ENCODE peak calls at places on chromosomes 12 and 14, in eight cellular contexts. V is fibroblast of lung, T is brain microvascular endothelial cell, K is AG09309, G is cardiac muscle cell, S is pancreas, R is GM06990, C is choroid plexus epithelial cell. Y is an unnamed sample.

GRCh38 chr12:15720299-15720698 is 68.9 kb downstream of the EPS8 start:
- DNase-seq in G (no peak), C (no peak), V (no peak), R (no peak), T (no peak), K (no peak), S (no peak), Y (no peak)

GRCh38 chr12:124518051-124518932 is 49.1 kb downstream of the NCOR2 start:
- DNase-seq in R (no peak), C (peak), T (peak), K (peak), S (peak), V (peak), G (peak), Y (peak)

GRCh38 chr12:65533177-65533883 is 254.8 kb downstream of the MSRB3 start:
- DNase-seq in C (peak), G (peak), R (no peak), T (no peak), K (no peak), S (no peak), V (peak), Y (peak)

GRCh38 chr12:124687695-124688301 is 120.4 kb upstream of the NCOR2 start:
- DNase-seq in K (no peak), G (peak), S (no peak), R (no peak), C (peak), T (no peak), V (peak), Y (peak)

GRCh38 chr14:64508215-64508776 is 3.7 kb downstream of the ZBTB1 start:
- DNase-seq in G (no peak), R (peak), C (no peak), V (no peak), T (no peak), K (no peak), S (no peak), Y (no peak)

GRCh38 chr12:128810182-128811127 is 13.3 kb downstream of the SLC15A4 start:
- DNase-seq in T (no peak), C (no peak), V (peak), R (peak), G (no peak), K (no peak), S (no peak), Y (no peak)

GRCh38 chr12:114767906-114768697 is 84.1 kb upstream of the TBX3 start:
- DNase-seq in V (no peak), C (no peak), G (peak), R (no peak), S (no peak), K (no peak), T (no peak), Y (peak)

GRCh38 chr14:36773136-36773540 is 111.5 kb downstream of the PAX9 start:
- DNase-seq in C (peak), R (no peak), K (no peak), S (no peak), G (no peak), T (peak), V (peak), Y (peak)

GRCh38 chr14:30550335-30550734 is 8.6 kb upstream of the G2E3 start:
- DNase-seq in K (no peak), T (no peak), G (peak), R (no peak), S (no peak), C (peak), V (peak), Y (peak)

GRCh38 chr14:22896760-22897159 is 13.7 kb downstream of the REM2 start:
- DNase-seq in C (no peak), R (no peak), K (no peak), V (no peak), G (no peak), S (no peak), T (no peak), Y (no peak)

GRCh38 chr12:60093428-60093827 is 497.6 kb downstream of the SLC16A7 start:
- DNase-seq in V (no peak), S (no peak), C (no peak), T (no peak), R (no peak), K (no peak), G (peak), Y (no peak)

GRCh38 chr14:64763801-64764511 is 59.7 kb downstream of the PLEKHG3 start:
- DNase-seq in S (no peak), R (no peak), G (peak), K (peak), T (peak), V (peak), C (peak), Y (peak)

GRCh38 chr14:71432334-71432733 is 499.9 kb upstream of the RGS6 start:
- DNase-seq in R (no peak), S (no peak), G (no peak), K (no peak), T (no peak), V (no peak), C (no peak), Y (no peak)

GRCh38 chr12:17020765-17021164 is 414.8 kb upstream of the LMO3 start:
- DNase-seq in T (no peak), R (no peak), K (no peak), S (no peak), C (no peak), V (no peak), G (no peak), Y (no peak)

GRCh38 chr12:32837974-32838373 is 58.6 kb downstream of the PKP2 start:
- DNase-seq in S (no peak), T (no peak), R (no peak), V (no peak), G (no peak), K (no peak), C (no peak), Y (no peak)

GRCh38 chr12:32181498-32182175 is 75.0 kb downstream of the BICD1 start:
- DNase-seq in T (no peak), R (no peak), V (no peak), K (no peak), C (no peak), S (no peak), G (no peak), Y (no peak)

GRCh38 chr14:24387014-24387355 is 11.8 kb upstream of the NYNRIN start:
- DNase-seq in T (no peak), G (no peak), K (no peak), V (no peak), C (no peak), S (no peak), R (no peak), Y (no peak)

GRCh38 chr14:103296987-103297386 is 37.0 kb upstream of the EIF5 start:
- DNase-seq in G (no peak), K (no peak), T (no peak), C (no peak), R (no peak), S (no peak), V (no peak), Y (no peak)

GRCh38 chr12:129520736-129521135 is 383.1 kb downstream of the TMEM132D start:
- DNase-seq in G (no peak), V (peak), C (peak), K (no peak), R (no peak), T (peak), S (no peak), Y (peak)

GRCh38 chr14:80585506-80585835 is 356.1 kb downstream of the CEP128 start:
- DNase-seq in R (no peak), V (no peak), K (no peak), G (no peak), T (peak), S (no peak), C (peak), Y (no peak)

GRCh38 chr12:112380663-112381420 is 1.4 kb downstream of the HECTD4 start:
- DNase-seq in C (no peak), T (no peak), G (no peak), V (peak), S (no peak), R (no peak), K (no peak), Y (no peak)

GRCh38 chr12:75809745-75810144 is 221.8 kb downstream of the PHLDA1 start:
- DNase-seq in S (no peak), C (no peak), R (no peak), T (no peak), V (no peak), K (no peak), G (no peak), Y (no peak)

GRCh38 chr14:71970272-71970671 is 38.0 kb downstream of the RGS6 start:
- DNase-seq in G (no peak), K (no peak), S (no peak), R (no peak), T (no peak), V (no peak), C (no peak), Y (no peak)

GRCh38 chr12:53748072-53748840 is 3.5 kb downstream of the CISTR start:
- DNase-seq in R (no peak), T (no peak), K (no peak), S (no peak), C (no peak), V (no peak), G (no peak), Y (no peak)

GRCh38 chr14:42869681-42870080 is 1263.0 kb downstream of the LRFN5 start:
- DNase-seq in G (peak), R (no peak), C (peak), S (no peak), V (peak), K (no peak), T (no peak), Y (peak)

GRCh38 chr12:115012861-115013667 is 329.1 kb upstream of the TBX3 start:
- DNase-seq in T (no peak), R (no peak), G (no peak), S (no peak), C (no peak), V (no peak), K (no peak), Y (no peak)

GRCh38 chr12:47078086-47078395 is 1.4 kb upstream of the PCED1B start:
- DNase-seq in K (no peak), G (no peak), V (no peak), S (no peak), C (no peak), T (no peak), R (no peak), Y (no peak)
- H3K4me3 ChIP-seq in K (peak), G (no peak), V (no peak), S (no peak), C (peak), T (peak), R (no peak), Y (peak)

GRCh38 chr12:107014050-107014449 is 27.1 kb upstream of the MTERF2 start:
- DNase-seq in K (no peak), V (no peak), T (no peak), R (no peak), S (no peak), G (no peak), C (no peak), Y (no peak)
- TF ChIP-seq CTCF in K (no peak), V (no peak), T (peak), R (peak), S (peak), G (peak), C (no peak), Y (peak)

DNA sequence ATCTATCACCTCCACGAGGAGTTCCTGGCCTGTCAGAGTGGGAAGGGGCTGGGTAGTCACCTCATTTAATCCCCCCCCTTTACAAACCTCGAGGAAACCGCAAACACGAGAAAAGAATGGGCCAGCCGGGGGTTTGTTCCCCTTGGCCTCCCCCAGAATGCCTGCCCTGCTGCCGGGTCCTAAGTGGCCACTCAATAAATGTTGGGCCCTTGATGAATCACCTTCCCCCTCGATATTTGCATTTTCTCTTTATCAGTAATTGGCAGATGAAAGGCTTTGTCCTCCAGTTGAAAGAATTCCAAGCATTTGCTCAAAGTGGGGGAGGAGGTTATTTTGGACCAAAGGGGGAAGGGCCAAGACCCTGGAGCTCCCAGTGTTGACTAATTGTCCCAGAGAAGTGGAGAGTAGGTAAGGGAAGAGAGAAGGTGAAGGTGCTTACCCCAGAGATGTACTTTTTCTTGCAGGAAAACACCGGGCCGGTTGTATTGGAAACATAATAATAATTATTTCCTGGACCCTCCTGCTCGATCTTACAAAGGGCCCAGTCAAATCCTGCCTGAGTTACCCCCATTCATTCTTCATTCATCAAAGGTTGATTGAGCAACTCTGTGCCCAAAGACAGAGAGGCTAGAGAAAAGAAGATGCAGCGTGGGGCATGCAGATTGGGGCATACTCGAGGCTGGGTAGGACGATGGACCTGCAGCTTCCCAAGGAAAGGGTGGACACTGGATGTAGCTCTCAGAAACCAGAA is 1.9 kb upstream of the KDM2B start:
- DNase-seq in T (no peak), K (no peak), V (peak), S (no peak), G (peak), C (no peak), R (no peak), Y (no peak)
- H3K4me3 ChIP-seq in T (no peak), K (no peak), V (peak), S (no peak), G (peak), C (no peak), R (no peak), Y (peak)

DNA sequence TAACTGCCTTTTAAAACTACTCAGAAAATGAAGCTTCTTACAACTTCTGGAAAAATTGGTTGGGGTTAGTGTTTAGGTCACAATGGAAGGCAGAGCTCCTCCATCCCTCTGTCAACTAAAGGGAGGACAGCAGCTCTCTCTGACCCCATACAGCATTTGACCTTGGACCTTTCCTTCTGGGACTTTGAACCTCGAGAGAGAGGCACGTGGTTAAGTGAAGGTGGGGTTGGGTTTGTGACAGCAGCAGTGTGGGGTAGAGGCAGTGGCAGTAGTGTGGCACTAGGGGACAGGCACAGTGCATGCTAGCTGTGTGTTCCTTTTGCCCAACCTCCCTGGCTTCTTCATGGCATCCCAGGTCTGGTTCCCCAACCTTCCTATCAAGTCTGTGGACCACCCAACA is 9.4 kb upstream of the C12orf75 start:
- DNase-seq in R (no peak), T (no peak), K (no peak), S (no peak), G (no peak), V (no peak), C (no peak), Y (no peak)
- TF ChIP-seq CTCF in R (peak), T (no peak), K (no peak), S (no peak), G (no peak), V (no peak), C (no peak), Y (no peak)

GRCh38 chr12:49674318-49674985 is 32.8 kb downstream of the FMNL3 start:
- DNase-seq in K (no peak), T (peak), S (no peak), R (no peak), V (peak), C (peak), G (peak), Y (peak)
- H3K4me3 ChIP-seq in K (no peak), T (no peak), S (no peak), R (no peak), V (no peak), C (no peak), G (no peak), Y (no peak)